ENCODE peak calls at places on chromosomes 1 and 21, in eight cellular contexts. One of them, this sample, is unnamed.

GRCh38 chr1:183731151-183731550 is 73.8 kb upstream of the RGL1 start:
- DNase-seq in COR-L47: no peak
- DNase-seq in mesenchymal stem cell: no peak
- DNase-seq in NCI-H2171: no peak
- DNase-seq in left ventricle myocardium inferior: no peak
- DNase-seq in astrocyte of the spinal cord: no peak
- DNase-seq in activated T-helper 1 cell treated with Interleukin-2 at 50 U/mL for 16 hours: no peak
- DNase-seq in CD4-positive, alpha-beta T cell: no peak
- DNase-seq in this sample: no peak

GRCh38 chr1:17588048-17588781 is 48.7 kb downstream of the ARHGEF10L start:
- DNase-seq in left ventricle myocardium inferior: peak; percentile 80
- DNase-seq in CD4-positive, alpha-beta T cell: no peak
- DNase-seq in NCI-H2171: no peak
- DNase-seq in astrocyte of the spinal cord: peak; percentile 72
- DNase-seq in mesenchymal stem cell: peak; percentile 65
- DNase-seq in COR-L47: no peak
- DNase-seq in activated T-helper 1 cell treated with Interleukin-2 at 50 U/mL for 16 hours: no peak
- DNase-seq in this sample: peak; percentile 87

GRCh38 chr1:17826165-17826488 is 71.0 kb downstream of the ACTL8 start:
- DNase-seq in NCI-H2171: no peak
- DNase-seq in mesenchymal stem cell: peak; percentile 3
- DNase-seq in CD4-positive, alpha-beta T cell: no peak
- DNase-seq in activated T-helper 1 cell treated with Interleukin-2 at 50 U/mL for 16 hours: no peak
- DNase-seq in COR-L47: no peak
- DNase-seq in left ventricle myocardium inferior: peak; percentile 53
- DNase-seq in astrocyte of the spinal cord: no peak
- DNase-seq in this sample: no peak

GRCh38 chr1:98030483-98030882 is 109.6 kb upstream of the DPYD start:
- DNase-seq in NCI-H2171: no peak
- DNase-seq in COR-L47: no peak
- DNase-seq in CD4-positive, alpha-beta T cell: no peak
- DNase-seq in mesenchymal stem cell: peak; percentile 18
- DNase-seq in left ventricle myocardium inferior: no peak
- DNase-seq in activated T-helper 1 cell treated with Interleukin-2 at 50 U/mL for 16 hours: no peak
- DNase-seq in astrocyte of the spinal cord: peak; percentile 70
- DNase-seq in this sample: no peak

GRCh38 chr1:198699167-198700015 is 60.6 kb downstream of the PTPRC start:
- DNase-seq in CD4-positive, alpha-beta T cell: peak; percentile 73
- DNase-seq in mesenchymal stem cell: peak; percentile 48
- DNase-seq in activated T-helper 1 cell treated with Interleukin-2 at 50 U/mL for 16 hours: peak; percentile 52
- DNase-seq in NCI-H2171: peak; percentile 20
- DNase-seq in astrocyte of the spinal cord: peak; percentile 35
- DNase-seq in COR-L47: peak; percentile 30
- DNase-seq in left ventricle myocardium inferior: no peak
- DNase-seq in this sample: peak; percentile 98

GRCh38 chr1:109314805-109315204 is 8.0 kb upstream of the MYBPHL start:
- DNase-seq in mesenchymal stem cell: no peak
- DNase-seq in left ventricle myocardium inferior: no peak
- DNase-seq in astrocyte of the spinal cord: peak; percentile 10
- DNase-seq in NCI-H2171: no peak
- DNase-seq in CD4-positive, alpha-beta T cell: no peak
- DNase-seq in activated T-helper 1 cell treated with Interleukin-2 at 50 U/mL for 16 hours: no peak
- DNase-seq in COR-L47: no peak
- DNase-seq in this sample: no peak

GRCh38 chr1:173580658-173581057 is 22.2 kb downstream of the SLC9C2 start:
- DNase-seq in NCI-H2171: no peak
- DNase-seq in CD4-positive, alpha-beta T cell: no peak
- DNase-seq in astrocyte of the spinal cord: no peak
- DNase-seq in left ventricle myocardium inferior: no peak
- DNase-seq in activated T-helper 1 cell treated with Interleukin-2 at 50 U/mL for 16 hours: no peak
- DNase-seq in COR-L47: no peak
- DNase-seq in mesenchymal stem cell: no peak
- DNase-seq in this sample: no peak

GRCh38 chr1:50422946-50423669 is at the start of gene DMRTA2:
- DNase-seq in NCI-H2171: peak; percentile 78
- DNase-seq in mesenchymal stem cell: peak; percentile 35
- DNase-seq in activated T-helper 1 cell treated with Interleukin-2 at 50 U/mL for 16 hours: no peak
- DNase-seq in astrocyte of the spinal cord: no peak
- DNase-seq in left ventricle myocardium inferior: no peak
- DNase-seq in COR-L47: peak; percentile 48
- DNase-seq in CD4-positive, alpha-beta T cell: no peak
- DNase-seq in this sample: peak; percentile 94

GRCh38 chr1:162133566-162133965 is 64.1 kb downstream of the NOS1AP start:
- DNase-seq in NCI-H2171: no peak
- DNase-seq in astrocyte of the spinal cord: no peak
- DNase-seq in CD4-positive, alpha-beta T cell: no peak
- DNase-seq in mesenchymal stem cell: no peak
- DNase-seq in activated T-helper 1 cell treated with Interleukin-2 at 50 U/mL for 16 hours: no peak
- DNase-seq in left ventricle myocardium inferior: no peak
- DNase-seq in COR-L47: no peak
- DNase-seq in this sample: no peak

GRCh38 chr21:19245188-19245580 is 841.6 kb upstream of the TMPRSS15 start:
- DNase-seq in astrocyte of the spinal cord: no peak
- DNase-seq in left ventricle myocardium inferior: no peak
- DNase-seq in activated T-helper 1 cell treated with Interleukin-2 at 50 U/mL for 16 hours: no peak
- DNase-seq in mesenchymal stem cell: no peak
- DNase-seq in CD4-positive, alpha-beta T cell: no peak
- DNase-seq in COR-L47: no peak
- DNase-seq in NCI-H2171: no peak
- DNase-seq in this sample: no peak

GRCh38 chr1:11550664-11551283 is 71.8 kb downstream of the DISP3 start:
- DNase-seq in mesenchymal stem cell: peak; percentile 68
- DNase-seq in left ventricle myocardium inferior: peak; percentile 42
- DNase-seq in activated T-helper 1 cell treated with Interleukin-2 at 50 U/mL for 16 hours: no peak
- DNase-seq in NCI-H2171: no peak
- DNase-seq in COR-L47: no peak
- DNase-seq in astrocyte of the spinal cord: peak; percentile 81
- DNase-seq in CD4-positive, alpha-beta T cell: peak; percentile 10
- DNase-seq in this sample: no peak

GRCh38 chr21:43767980-43768867 is 7.9 kb downstream of the CSTB start:
- DNase-seq in activated T-helper 1 cell treated with Interleukin-2 at 50 U/mL for 16 hours: no peak
- DNase-seq in mesenchymal stem cell: peak; percentile 81
- DNase-seq in NCI-H2171: no peak
- DNase-seq in COR-L47: no peak
- DNase-seq in left ventricle myocardium inferior: no peak
- DNase-seq in astrocyte of the spinal cord: peak; percentile 79
- DNase-seq in CD4-positive, alpha-beta T cell: no peak
- DNase-seq in this sample: no peak

GRCh38 chr1:223652436-223652901 is 13.0 kb downstream of the CAPN8 start:
- DNase-seq in activated T-helper 1 cell treated with Interleukin-2 at 50 U/mL for 16 hours: no peak
- DNase-seq in left ventricle myocardium inferior: no peak
- DNase-seq in COR-L47: no peak
- DNase-seq in NCI-H2171: no peak
- DNase-seq in mesenchymal stem cell: no peak
- DNase-seq in astrocyte of the spinal cord: peak; percentile 25
- DNase-seq in CD4-positive, alpha-beta T cell: no peak
- DNase-seq in this sample: peak; percentile 15

GRCh38 chr21:15441999-15442398 is 287.8 kb upstream of the USP25 start:
- DNase-seq in left ventricle myocardium inferior: no peak
- DNase-seq in NCI-H2171: no peak
- DNase-seq in activated T-helper 1 cell treated with Interleukin-2 at 50 U/mL for 16 hours: no peak
- DNase-seq in CD4-positive, alpha-beta T cell: no peak
- DNase-seq in COR-L47: no peak
- DNase-seq in astrocyte of the spinal cord: no peak
- DNase-seq in mesenchymal stem cell: no peak
- DNase-seq in this sample: no peak

GRCh38 chr1:8314346-8315280 is 3.3 kb upstream of the SLC45A1 start:
- DNase-seq in CD4-positive, alpha-beta T cell: peak; percentile 43
- DNase-seq in NCI-H2171: peak; percentile 67
- DNase-seq in mesenchymal stem cell: peak; percentile 78
- DNase-seq in left ventricle myocardium inferior: peak; percentile 63
- DNase-seq in COR-L47: peak; percentile 51
- DNase-seq in activated T-helper 1 cell treated with Interleukin-2 at 50 U/mL for 16 hours: peak; percentile 28
- DNase-seq in astrocyte of the spinal cord: peak; percentile 79
- DNase-seq in this sample: peak; percentile 67

GRCh38 chr1:2468041-2468472 is 8.0 kb upstream of the PLCH2 start:
- DNase-seq in CD4-positive, alpha-beta T cell: peak; percentile 40
- DNase-seq in COR-L47: no peak
- DNase-seq in astrocyte of the spinal cord: peak; percentile 20
- DNase-seq in left ventricle myocardium inferior: no peak
- DNase-seq in activated T-helper 1 cell treated with Interleukin-2 at 50 U/mL for 16 hours: peak; percentile 7
- DNase-seq in NCI-H2171: no peak
- DNase-seq in mesenchymal stem cell: peak; percentile 34
- DNase-seq in this sample: no peak